ENCODE peak calls at places on chromosome 18, in eight cellular contexts. U is adrenal gland, W is K562, A is GM04504, F is memory B cell, M is heart left ventricle, S is foreskin keratinocyte, Y is endodermal cell. Q is an unnamed sample.

GRCh38 chr18:23154823-23155517 is 19.7 kb downstream of the CABLES1 start:
- DNase-seq in Y (no peak), U (no peak), M (no peak), A (no peak), S (no peak), W (no peak), F (no peak), Q (no peak)

GRCh38 chr18:2147866-2148265 is 423.4 kb downstream of the METTL4 start:
- DNase-seq in Y (no peak), A (peak; percentile 14), W (no peak), U (no peak), S (peak; percentile 97), M (peak; percentile 36), F (no peak), Q (no peak)

GRCh38 chr18:12772111-12772510 is 69.3 kb downstream of the PSMG2 start:
- DNase-seq in Y (no peak), F (no peak), A (no peak), U (peak; percentile 35), S (no peak), W (no peak), M (no peak), Q (no peak)

GRCh38 chr18:38576349-38576748 is 1010.8 kb upstream of the CELF4 start:
- DNase-seq in W (no peak), U (no peak), M (no peak), F (no peak), Y (no peak), A (no peak), S (no peak), Q (no peak)

GRCh38 chr18:45413180-45413836 is 202.0 kb upstream of the SLC14A2 start:
- DNase-seq in M (no peak), S (no peak), U (no peak), F (no peak), Y (no peak), W (no peak), A (peak; percentile 20), Q (peak; percentile 5)

GRCh38 chr18:34707670-34708069 is 2.4 kb upstream of the DTNA start:
- DNase-seq in S (peak; percentile 87), W (no peak), F (no peak), Y (peak; percentile 66), M (peak; percentile 54), A (peak; percentile 90), U (peak; percentile 87), Q (peak; percentile 90)

GRCh38 chr18:77044866-77045664 is 87.5 kb downstream of the MBP start:
- DNase-seq in M (no peak), F (no peak), W (no peak), Y (no peak), A (no peak), S (no peak), U (no peak), Q (no peak)

GRCh38 chr18:50875966-50876536 is 2.9 kb upstream of the ME2 start:
- DNase-seq in W (no peak), S (no peak), Y (no peak), M (no peak), U (no peak), A (no peak), F (no peak), Q (peak; percentile 56)

GRCh38 chr18:7711495-7711894 is 144.4 kb downstream of the PTPRM start:
- DNase-seq in A (no peak), F (no peak), U (no peak), S (peak; percentile 17), W (no peak), Y (no peak), M (no peak), Q (no peak)

GRCh38 chr18:22106536-22107292 is 62.7 kb upstream of the GATA6 start:
- DNase-seq in M (no peak), F (no peak), U (peak; percentile 70), W (peak; percentile 46), Y (peak; percentile 61), S (peak; percentile 75), A (no peak), Q (peak; percentile 85)

GRCh38 chr18:42745171-42745570 is 370.3 kb downstream of the RIT2 start:
- DNase-seq in M (no peak), W (no peak), U (no peak), Y (no peak), A (no peak), F (no peak), S (no peak), Q (peak; percentile 42)

GRCh38 chr18:78993014-78993926 is 13.7 kb downstream of the SALL3 start:
- DNase-seq in M (no peak), F (no peak), S (no peak), W (no peak), A (no peak), Y (no peak), U (no peak), Q (no peak)

GRCh38 chr18:43877922-43878321 is 600.6 kb upstream of the SYT4 start:
- DNase-seq in U (no peak), M (no peak), W (no peak), Y (no peak), F (no peak), S (no peak), A (no peak), Q (no peak)

GRCh38 chr18:3709166-3709565 is 259.2 kb downstream of the TGIF1 start:
- DNase-seq in F (no peak), W (no peak), A (no peak), U (no peak), S (no peak), M (no peak), Y (no peak), Q (no peak)

GRCh38 chr18:56889621-56890020 is 238.5 kb downstream of the WDR7 start:
- DNase-seq in Y (no peak), S (no peak), A (no peak), U (no peak), F (no peak), W (no peak), M (no peak), Q (peak; percentile 10)

GRCh38 chr18:68564961-68565360 is 149.9 kb downstream of the TMX3 start:
- DNase-seq in A (no peak), S (no peak), W (no peak), F (no peak), M (no peak), Y (no peak), U (no peak), Q (peak; percentile 12)

GRCh38 chr18:34802938-34803337 is 92.8 kb downstream of the DTNA start:
- DNase-seq in M (no peak), U (no peak), A (no peak), F (no peak), Y (no peak), W (no peak), S (no peak), Q (no peak)

GRCh38 chr18:58728719-58729118 is 57.5 kb downstream of the MALT1 start:
- DNase-seq in A (no peak), S (no peak), W (no peak), U (no peak), F (no peak), Y (no peak), M (no peak), Q (no peak)

GRCh38 chr18:59612461-59612860 is 84.8 kb downstream of the CCBE1 start:
- DNase-seq in F (no peak), S (no peak), W (no peak), Y (no peak), U (peak; percentile 77), A (peak; percentile 95), M (no peak), Q (peak; percentile 6)

GRCh38 chr18:21686282-21687105 is 18.1 kb downstream of the ABHD3 start:
- DNase-seq in U (no peak), Y (no peak), W (peak; percentile 73), M (no peak), F (no peak), A (no peak), S (no peak), Q (no peak)

GRCh38 chr18:51211552-51211951 is 14.1 kb upstream of the MEX3C start:
- DNase-seq in S (peak; percentile 18), W (peak; percentile 54), F (no peak), A (peak; percentile 44), U (peak; percentile 54), Y (no peak), M (peak; percentile 51), Q (no peak)

GRCh38 chr18:61736168-61736567 is 156.6 kb downstream of the RNF152 start:
- DNase-seq in S (no peak), W (no peak), M (no peak), A (no peak), U (no peak), F (no peak), Y (no peak), Q (no peak)

Q was measured in mesendoderm.